ENCODE peak calls at places on chromosomes 16 and 17, in four cellular contexts. V, Z, U and J are unnamed samples. For H3K4me1 and H3K27me3, the result is how much of the 10 kb centered on the place peaks cover.

GRCh38 chr17:77449908-77450741 is 309.4 kb downstream of the SEC14L1 start:
- DNase-seq in V (no peak), Z (peak), U (peak), J (peak)

GRCh38 chr16:52613508-52613907 is 66.6 kb upstream of the TOX3 start:
- DNase-seq in V (no peak), Z (no peak), U (no peak), J (peak)

GRCh38 chr16:15934991-15935390 is 14.4 kb upstream of the ABCC1 start:
- DNase-seq in V (no peak), Z (no peak), U (no peak), J (no peak)

GRCh38 chr17:3788200-3788599 is 12.8 kb downstream of the ITGAE start:
- DNase-seq in V (no peak), Z (no peak), U (no peak), J (no peak)

GRCh38 chr17:74325376-74325742 is 667 bp upstream of the KIF19 start:
- DNase-seq in V (no peak), Z (no peak), U (no peak), J (no peak)

GRCh38 chr17:81230043-81230820 is 7.5 kb upstream of the CEP131 start:
- DNase-seq in V (no peak), Z (no peak), U (no peak), J (peak)

GRCh38 chr17:6639014-6639650 is 1.4 kb downstream of the KIAA0753 start:
- DNase-seq in V (no peak), Z (no peak), U (no peak), J (no peak)

GRCh38 chr16:12583237-12583897 is 220.3 kb downstream of the CPPED1 start:
- DNase-seq in V (no peak), Z (no peak), U (no peak), J (no peak)

GRCh38 chr16:1108299-1109252 is 12.5 kb upstream of the C1QTNF8 start:
- DNase-seq in V (peak), Z (no peak), U (peak), J (peak)

DNA sequence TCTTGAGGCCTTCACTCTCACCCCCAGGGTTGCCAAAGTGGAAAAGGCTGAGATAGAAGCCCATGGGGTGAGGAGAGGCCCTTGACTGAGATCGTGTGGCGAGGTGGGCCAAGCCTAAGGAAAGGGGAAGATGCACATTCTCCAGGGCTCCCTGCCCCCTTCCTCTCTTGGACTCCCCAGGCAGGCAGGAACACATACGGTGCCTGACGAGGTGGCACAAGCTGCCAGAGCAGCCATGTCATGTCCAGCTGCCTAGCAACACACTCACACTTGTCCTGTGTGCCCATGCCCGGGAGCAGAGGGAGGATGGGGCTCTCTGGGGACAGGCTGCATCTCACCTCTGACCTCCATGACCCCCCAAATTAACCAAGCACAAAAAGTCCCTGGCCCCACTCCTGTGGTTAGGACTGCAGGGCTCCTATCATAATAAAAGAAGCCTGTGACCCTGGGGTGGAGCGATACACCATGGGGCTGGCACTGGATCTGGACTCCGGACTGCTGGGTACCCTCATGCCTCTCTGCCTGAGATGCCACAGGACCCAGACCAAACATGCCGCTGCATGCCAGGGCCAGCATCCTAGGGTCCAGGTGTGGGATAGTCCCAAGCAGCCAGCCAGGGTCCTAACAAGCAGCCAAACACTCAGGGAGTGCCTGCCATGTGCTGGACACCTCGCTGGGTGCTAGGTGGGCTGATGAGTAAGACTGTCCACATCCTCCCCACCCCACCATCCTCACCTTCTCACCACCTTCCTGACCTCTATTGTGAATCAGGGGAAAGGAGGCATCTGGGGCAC is 2.6 kb downstream of the GIT1 start:
- DNase-seq in V (no peak), Z (no peak), U (peak), J (no peak)
- H3K27ac ChIP-seq in V (no peak), Z (no peak), U (no peak), J (no peak)

GRCh38 chr17:2235792-2236365 is 67.7 kb downstream of the SMG6 start:
- DNase-seq in V (no peak), Z (no peak), U (no peak), J (no peak)

GRCh38 chr17:2237960-2238359 is 65.6 kb downstream of the SMG6 start:
- DNase-seq in V (no peak), Z (no peak), U (no peak), J (no peak)

GRCh38 chr17:2238432-2239169 is 65.0 kb downstream of the SMG6 start:
- DNase-seq in V (no peak), Z (no peak), U (no peak), J (no peak)

GRCh38 chr17:2239170-2239551 is 64.4 kb downstream of the SMG6 start:
- DNase-seq in V (no peak), Z (no peak), U (no peak), J (no peak)

DNA sequence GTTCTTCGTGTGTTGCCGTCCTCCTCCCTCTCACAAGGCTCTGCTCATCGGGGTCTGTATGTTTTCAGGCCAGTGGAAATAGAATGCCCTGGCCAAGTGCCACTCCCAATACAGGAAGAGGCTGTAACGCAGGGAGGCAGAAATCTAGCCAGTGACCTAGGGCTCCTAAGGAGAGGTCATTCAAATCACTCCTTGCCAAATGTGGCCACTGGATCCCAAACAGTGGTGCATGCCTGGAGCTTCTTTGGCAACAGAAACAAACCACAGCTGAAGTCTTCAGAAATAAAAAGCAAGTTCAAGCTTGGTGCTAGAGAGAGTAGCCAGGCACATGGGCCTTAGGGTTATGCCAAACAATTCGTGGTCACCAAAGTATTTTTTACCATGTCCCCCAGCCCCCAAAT is 66.1 kb downstream of the SMG6 start:
- DNase-seq in V (peak), Z (no peak), U (no peak), J (no peak)
- H3K4me1 ChIP-seq in V (under half), Z (under half), U (under half), J (under half)

GRCh38 chr16:85988306-85988705 is 89.3 kb downstream of the IRF8 start:
- DNase-seq in V (no peak), Z (no peak), U (no peak), J (no peak)

GRCh38 chr16:85988723-85989313 is 89.9 kb downstream of the IRF8 start:
- DNase-seq in V (no peak), Z (no peak), U (no peak), J (no peak)

GRCh38 chr16:85989376-85989775 is 90.4 kb downstream of the IRF8 start:
- DNase-seq in V (no peak), Z (no peak), U (no peak), J (no peak)

GRCh38 chr16:85986931-85987749 is 88.2 kb downstream of the IRF8 start:
- DNase-seq in V (no peak), Z (peak), U (no peak), J (peak)

DNA sequence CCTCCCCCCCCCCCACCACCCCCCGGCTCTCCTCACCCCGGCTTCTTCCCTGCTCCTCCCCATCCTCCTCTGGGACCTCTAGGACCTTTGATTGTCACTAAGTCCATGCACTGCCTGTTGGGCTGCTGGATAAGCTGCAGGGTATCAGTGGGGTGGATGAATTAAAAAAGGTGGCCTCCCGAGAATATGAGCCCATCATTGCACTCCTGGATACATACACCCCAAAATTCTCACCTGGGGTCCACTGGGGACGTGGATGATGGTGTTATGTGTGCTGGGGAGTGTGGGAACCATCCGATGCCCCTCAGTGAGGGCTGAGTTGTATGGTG is 88.8 kb downstream of the IRF8 start:
- DNase-seq in V (no peak), Z (no peak), U (no peak), J (no peak)
- H3K27me3 ChIP-seq in V (under half), Z (under half), U (under half), J (under half)

GRCh38 chr17:67655478-67656148 is 62.1 kb upstream of the NOL11 start:
- DNase-seq in V (no peak), Z (no peak), U (no peak), J (no peak)
- H3K27ac ChIP-seq in V (no peak), Z (no peak), U (no peak), J (no peak)

DNA sequence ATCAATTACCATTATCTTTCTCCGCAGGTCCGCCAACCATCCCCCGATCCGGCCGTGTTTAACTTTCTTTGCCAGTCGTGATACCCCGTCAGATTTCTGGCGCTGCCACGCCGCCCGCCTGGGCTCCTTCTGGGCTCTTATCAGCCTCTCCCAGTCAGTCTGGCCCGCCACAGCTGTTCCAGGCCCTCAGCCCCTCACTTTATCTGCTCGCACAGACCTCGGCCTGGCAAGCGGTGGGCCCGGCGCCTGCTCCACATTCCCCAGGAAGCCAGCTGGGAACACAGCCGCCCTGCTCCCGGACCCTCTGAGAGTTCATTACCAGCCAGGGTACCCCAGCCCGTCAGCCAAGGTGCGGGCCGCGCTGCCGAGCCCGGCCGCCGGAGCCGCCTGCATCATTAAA is 157.5 kb downstream of the ZNF423 start:
- DNase-seq in V (peak), Z (no peak), U (no peak), J (peak)
- H3K4me1 ChIP-seq in V (under half), Z (under half), U (under half), J (half or more)

GRCh38 chr17:48757524-48757961 is 29.0 kb upstream of the HOXB13 start:
- DNase-seq in V (no peak), Z (no peak), U (no peak), J (peak)

GRCh38 chr17:48759288-48759687 is 30.7 kb upstream of the HOXB13 start:
- DNase-seq in V (no peak), Z (no peak), U (no peak), J (no peak)

GRCh38 chr17:48760411-48760810 is 31.9 kb upstream of the HOXB13 start:
- DNase-seq in V (no peak), Z (no peak), U (no peak), J (no peak)

GRCh38 chr17:48756816-48757215 is 28.3 kb upstream of the HOXB13 start:
- DNase-seq in V (no peak), Z (no peak), U (no peak), J (no peak)

DNA sequence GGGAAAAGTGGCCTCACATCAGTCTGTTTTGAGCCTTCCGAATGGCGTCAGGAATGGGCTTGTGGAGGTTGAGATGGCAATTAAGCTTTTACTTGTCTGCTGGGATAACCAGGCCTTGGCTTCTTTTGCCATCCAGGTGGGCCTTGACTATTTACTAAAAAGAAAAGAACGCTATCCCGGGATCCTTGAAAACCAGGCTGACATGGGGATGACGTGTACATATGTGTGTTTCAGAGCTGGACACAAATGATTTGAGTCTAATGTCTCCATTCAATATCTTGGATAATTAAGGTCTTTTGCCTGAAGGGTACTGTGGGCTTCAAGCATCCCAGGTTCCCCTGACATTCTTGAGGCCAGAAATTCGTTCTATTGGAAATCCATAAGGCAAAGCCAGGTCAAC is 32.6 kb upstream of the HOXB13 start:
- DNase-seq in V (no peak), Z (no peak), U (no peak), J (no peak)
- H3K27me3 ChIP-seq in V (under half), Z (under half), U (under half), J (under half)

GRCh38 chr16:30046588-30046987 is 15.5 kb upstream of the TLCD3B start:
- DNase-seq in V (no peak), Z (no peak), U (no peak), J (no peak)
- H3K27ac ChIP-seq in V (no peak), Z (no peak), U (no peak), J (no peak)

GRCh38 chr17:11900103-11900502 is 97.2 kb downstream of the ZNF18 start:
- DNase-seq in V (no peak), Z (no peak), U (no peak), J (peak)

GRCh38 chr17:11899494-11899893 is 97.8 kb downstream of the ZNF18 start:
- DNase-seq in V (no peak), Z (no peak), U (no peak), J (peak)

GRCh38 chr17:11900655-11901054 is 96.6 kb downstream of the ZNF18 start:
- DNase-seq in V (no peak), Z (no peak), U (no peak), J (no peak)

GRCh38 chr17:11896199-11896598 is 101.1 kb downstream of the ZNF18 start:
- DNase-seq in V (no peak), Z (no peak), U (no peak), J (no peak)

DNA sequence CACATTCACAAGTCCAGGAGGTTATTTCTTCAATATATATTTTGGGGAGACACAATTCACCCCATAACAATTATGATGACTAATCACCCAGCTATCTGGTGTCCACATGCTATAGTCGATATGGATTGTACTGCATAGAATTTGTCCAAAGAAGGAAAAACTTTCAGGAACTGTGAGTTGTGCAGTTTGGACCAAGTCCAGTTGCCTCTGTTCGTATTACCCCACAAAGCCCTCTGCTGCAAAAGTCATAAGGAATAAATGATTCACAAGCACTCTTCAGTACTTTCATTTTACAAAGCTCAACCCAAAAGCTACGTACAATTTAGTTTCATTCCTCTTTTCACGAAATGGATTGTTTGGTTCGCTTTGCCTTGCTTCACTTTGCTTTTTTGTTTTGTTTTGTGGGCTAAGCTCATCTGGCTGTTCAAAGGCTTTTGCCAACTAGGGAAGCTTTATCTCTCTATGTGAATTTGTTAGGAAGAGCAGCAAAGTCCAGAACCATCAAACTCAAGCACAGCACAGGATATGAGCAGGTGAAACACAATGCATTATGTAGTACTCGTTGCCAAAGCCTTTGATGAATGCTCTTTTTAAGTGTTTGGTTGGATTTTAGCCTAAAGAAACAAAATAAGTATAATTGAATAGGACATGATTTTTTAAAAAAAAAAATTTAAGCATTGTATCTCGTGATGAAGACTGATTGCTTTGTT is 98.6 kb downstream of the ZNF18 start:
- DNase-seq in V (no peak), Z (no peak), U (no peak), J (no peak)
- H3K4me1 ChIP-seq in V (under half), Z (under half), U (under half), J (under half)